ENCODE peak calls at places on chromosomes 11 and 22, in eight cellular contexts. N, M, S, J, R, C, B and H are unnamed samples.

GRCh38 chr11:9862981-9863380 is 199.1 kb downstream of the SWAP70 start:
- DNase-seq in R (peak; percentile 77), S (peak; percentile 3), C (no peak), M (no peak), N (no peak), J (no peak), B (peak; percentile 77), H (no peak)

GRCh38 chr22:49499433-49500075 is 328.1 kb downstream of the BRD1 start:
- DNase-seq in M (no peak), J (no peak), R (no peak), N (no peak), B (peak; percentile 0), S (no peak), C (no peak), H (no peak)

GRCh38 chr22:29208879-29209623 is 3.4 kb downstream of the EMID1 start:
- DNase-seq in B (no peak), S (no peak), R (no peak), J (no peak), M (no peak), C (no peak), N (no peak), H (peak; percentile 47)

GRCh38 chr22:44037519-44038370 is 13.6 kb downstream of the PARVB start:
- DNase-seq in C (peak; percentile 23), R (peak; percentile 93), S (no peak), J (no peak), M (no peak), B (peak; percentile 87), N (peak; percentile 85), H (no peak)

GRCh38 chr11:47566166-47566546 is 757 bp downstream of the PTPMT1 start:
- DNase-seq in J (no peak), B (no peak), N (no peak), R (no peak), M (no peak), C (no peak), S (no peak), H (no peak)

GRCh38 chr11:79152511-79152910 is 288.3 kb downstream of the TENM4 start:
- DNase-seq in C (no peak), N (no peak), B (no peak), R (peak; percentile 59), J (no peak), M (no peak), S (no peak), H (no peak)

GRCh38 chr22:20398420-20398819 is 4.5 kb downstream of the ZNF74 start:
- DNase-seq in M (no peak), J (no peak), B (no peak), S (no peak), R (no peak), N (no peak), C (no peak), H (no peak)

GRCh38 chr11:69922015-69922595 is 102.9 kb upstream of the FGF3 start:
- DNase-seq in M (no peak), N (no peak), S (no peak), B (no peak), J (no peak), C (no peak), R (no peak), H (no peak)

GRCh38 chr11:111344032-111344431 is 35.0 kb downstream of the POU2AF1 start:
- DNase-seq in J (no peak), S (no peak), R (peak; percentile 53), N (peak; percentile 93), M (peak; percentile 65), B (peak; percentile 84), C (peak; percentile 64), H (no peak)

GRCh38 chr11:127843483-127844396 is 743.6 kb downstream of the ETS1 start:
- DNase-seq in S (peak; percentile 83), N (peak; percentile 69), B (peak; percentile 75), C (peak; percentile 60), J (peak; percentile 33), M (peak; percentile 48), R (peak; percentile 61), H (peak; percentile 90)

GRCh38 chr22:44731357-44731970 is 20.9 kb upstream of the ARHGAP8 start:
- DNase-seq in C (no peak), M (no peak), B (no peak), R (no peak), J (no peak), N (no peak), S (no peak), H (no peak)

GRCh38 chr11:47467372-47467771 is 18.4 kb upstream of the RAPSN start:
- DNase-seq in C (no peak), M (no peak), S (no peak), R (no peak), B (no peak), J (no peak), N (peak; percentile 70), H (no peak)

GRCh38 chr11:86737752-86738151 is 62.6 kb upstream of the PRSS23 start:
- DNase-seq in S (no peak), C (no peak), R (no peak), J (no peak), M (no peak), N (no peak), B (peak; percentile 93), H (no peak)

GRCh38 chr22:32361257-32361656 is 3.6 kb downstream of the RFPL3 start:
- DNase-seq in R (no peak), C (no peak), B (no peak), M (no peak), S (no peak), J (no peak), N (no peak), H (no peak)

GRCh38 chr11:1500466-1501420 is 14.2 kb upstream of the MOB2 start:
- DNase-seq in B (no peak), S (no peak), C (no peak), R (no peak), N (peak; percentile 48), M (no peak), J (no peak), H (no peak)
- TF ChIP-seq CTCF in B (no peak), S (no peak), C (no peak), R (no peak), N (no peak), M (no peak), J (no peak), H (no peak)

GRCh38 chr11:118572075-118572913 is at the start of gene ARCN1:
- DNase-seq in N (peak; percentile 92), J (peak; percentile 47), B (peak; percentile 84), C (peak; percentile 67), M (peak; percentile 79), R (peak; percentile 78), S (peak; percentile 72), H (peak; percentile 71)
- TF ChIP-seq CTCF in N (no peak), J (no peak), B (no peak), C (no peak), M (no peak), R (no peak), S (no peak), H (no peak)

GRCh38 chr11:64839887-64840782 is 4.3 kb downstream of the CDC42BPG start:
- DNase-seq in S (no peak), M (no peak), B (no peak), R (no peak), J (no peak), N (no peak), C (no peak), H (no peak)
- TF ChIP-seq CTCF in S (no peak), M (no peak), B (no peak), R (no peak), J (no peak), N (no peak), C (no peak), H (no peak)

GRCh38 chr11:126307706-126308105 is 3.8 kb downstream of the DCPS start:
- DNase-seq in N (no peak), B (peak; percentile 76), C (no peak), M (no peak), S (peak; percentile 57), R (peak; percentile 52), J (no peak), H (peak; percentile 50)
- TF ChIP-seq CTCF in N (no peak), B (peak; percentile 46), C (no peak), M (no peak), S (peak; percentile 48), R (peak; percentile 55), J (peak; percentile 70), H (peak; percentile 44)

GRCh38 chr22:19270873-19271272 is 20.6 kb downstream of the CLTCL1 start:
- DNase-seq in S (no peak), N (no peak), M (no peak), B (no peak), R (no peak), J (no peak), C (no peak), H (no peak)
- TF ChIP-seq CTCF in S (no peak), N (no peak), M (no peak), B (no peak), R (no peak), J (no peak), C (no peak), H (no peak)

DNA sequence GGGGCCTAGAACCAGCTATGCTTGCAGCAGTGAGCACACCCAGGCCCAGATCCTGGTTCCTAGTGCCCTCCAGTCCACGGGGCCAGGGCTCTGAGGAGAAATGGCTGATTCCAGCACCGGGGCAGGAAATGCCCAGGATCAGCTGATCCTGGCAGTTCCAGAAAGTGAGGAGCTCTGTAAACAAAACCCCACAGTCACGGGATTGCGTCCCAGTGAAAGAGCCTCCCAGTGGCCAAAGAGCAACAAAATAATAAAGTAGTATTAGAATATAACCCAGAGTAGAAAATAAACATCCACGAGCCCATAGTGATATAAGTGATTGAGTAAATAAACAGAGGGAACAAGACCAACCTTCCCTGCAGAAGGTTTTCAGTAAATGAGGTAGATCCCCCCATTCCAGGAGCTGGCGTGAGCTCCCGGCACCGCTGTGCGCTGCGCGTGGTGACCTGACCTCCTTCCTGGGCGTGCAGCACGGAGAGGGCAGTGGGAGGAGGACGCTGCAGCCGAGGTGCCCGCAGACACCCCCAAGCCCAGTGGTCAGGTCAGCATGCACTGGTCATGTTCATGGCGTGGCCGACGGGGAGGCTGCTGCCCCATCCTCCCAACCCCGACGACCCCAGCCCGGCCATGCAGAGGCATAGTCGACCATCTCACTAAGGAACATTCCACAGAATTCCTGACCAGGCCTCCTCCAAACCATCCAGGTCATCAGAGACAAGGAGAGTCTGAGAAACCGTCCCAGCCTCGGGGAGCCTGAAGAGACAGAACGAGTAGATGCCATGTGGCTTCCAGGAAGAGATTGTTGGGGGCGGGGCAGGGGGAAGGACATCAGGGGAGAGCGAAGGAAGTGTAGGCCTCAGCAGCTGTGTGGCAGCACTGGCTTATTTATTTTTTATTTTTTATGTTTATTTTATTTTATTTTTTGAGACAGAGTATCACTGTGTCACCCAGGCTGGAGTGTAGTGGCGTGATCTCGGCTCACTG is 19.9 kb downstream of the PTDSS2 start:
- DNase-seq in M (peak; percentile 75), S (peak; percentile 37), J (no peak), C (peak; percentile 63), B (peak; percentile 93), N (peak; percentile 89), R (peak; percentile 52), H (no peak)
- TF ChIP-seq CTCF in M (no peak), S (no peak), J (no peak), C (peak; percentile 6), B (peak; percentile 15), N (no peak), R (peak; percentile 11), H (no peak)